ENCODE peak calls at places on chromosomes 13 and 19, in four cellular contexts. U, K, A and R are unnamed samples. For H3K4me1, the result is how much of the 10 kb centered on the place peaks cover.

GRCh38 chr13:90591260-90591926 is 756.1 kb upstream of the MIR17HG start:
- DNase-seq in U (no peak), K (no peak), A (no peak), R (no peak)

GRCh38 chr13:35872369-35872768 is 258.8 kb downstream of the DCLK1 start:
- DNase-seq in U (no peak), K (no peak), A (no peak), R (no peak)

GRCh38 chr19:16371540-16371986 is 46.9 kb downstream of the KLF2 start:
- DNase-seq in U (peak), K (peak), A (no peak), R (peak)

GRCh38 chr13:110472904-110473563 is 88.5 kb downstream of the RAB20 start:
- DNase-seq in U (no peak), K (no peak), A (no peak), R (peak)

GRCh38 chr19:42244452-42245220 is 2.2 kb upstream of the GSK3A start:
- DNase-seq in U (peak), K (peak), A (peak), R (peak)

GRCh38 chr19:14056069-14056666 is 5.7 kb downstream of the PALM3 start:
- DNase-seq in U (no peak), K (no peak), A (no peak), R (no peak)

GRCh38 chr19:2235396-2236284 is 489 bp downstream of the PLEKHJ1 start:
- DNase-seq in U (no peak), K (peak), A (no peak), R (peak)

GRCh38 chr19:18293642-18294466 is 12.4 kb upstream of the JUND start:
- DNase-seq in U (no peak), K (no peak), A (no peak), R (no peak)

GRCh38 chr13:76812971-76813691 is 73.1 kb downstream of the KCTD12 start:
- DNase-seq in U (no peak), K (peak), A (peak), R (no peak)

GRCh38 chr13:98482476-98483444 is 94.1 kb downstream of the STK24 start:
- DNase-seq in U (no peak), K (peak), A (peak), R (peak)

GRCh38 chr13:63287926-63288325 is 1872.3 kb upstream of the PCDH20 start:
- DNase-seq in U (no peak), K (no peak), A (no peak), R (no peak)

GRCh38 chr19:45446944-45447343 is 20.9 kb upstream of the FOSB start:
- DNase-seq in U (no peak), K (no peak), A (no peak), R (no peak)

GRCh38 chr19:56617531-56617930 is 22.4 kb downstream of the ZNF71 start:
- DNase-seq in U (no peak), K (no peak), A (no peak), R (no peak)

GRCh38 chr19:56612737-56613136 is 17.6 kb downstream of the ZNF71 start:
- DNase-seq in U (no peak), K (no peak), A (no peak), R (no peak)

GRCh38 chr19:56608274-56608964 is 13.3 kb downstream of the ZNF71 start:
- DNase-seq in U (no peak), K (no peak), A (no peak), R (no peak)

GRCh38 chr19:56611288-56611687 is 16.2 kb downstream of the ZNF71 start:
- DNase-seq in U (no peak), K (no peak), A (no peak), R (no peak)

GRCh38 chr19:56613639-56614038 is 18.5 kb downstream of the ZNF71 start:
- DNase-seq in U (no peak), K (no peak), A (no peak), R (no peak)
- H3K4me3 ChIP-seq in U (no peak), K (no peak), A (no peak), R (no peak)

GRCh38 chr13:79406597-79406908 is 498 bp upstream of the RBM26 start:
- DNase-seq in U (no peak), K (no peak), A (no peak), R (no peak)

GRCh38 chr13:79405501-79405830 is 589 bp downstream of the RBM26 start:
- DNase-seq in U (peak), K (no peak), A (peak), R (peak)

GRCh38 chr13:79404361-79404760 is 1.7 kb downstream of the RBM26 start:
- DNase-seq in U (no peak), K (no peak), A (no peak), R (no peak)

GRCh38 chr13:79405831-79406596 is at the start of gene RBM26:
- DNase-seq in U (peak), K (peak), A (peak), R (peak)

DNA sequence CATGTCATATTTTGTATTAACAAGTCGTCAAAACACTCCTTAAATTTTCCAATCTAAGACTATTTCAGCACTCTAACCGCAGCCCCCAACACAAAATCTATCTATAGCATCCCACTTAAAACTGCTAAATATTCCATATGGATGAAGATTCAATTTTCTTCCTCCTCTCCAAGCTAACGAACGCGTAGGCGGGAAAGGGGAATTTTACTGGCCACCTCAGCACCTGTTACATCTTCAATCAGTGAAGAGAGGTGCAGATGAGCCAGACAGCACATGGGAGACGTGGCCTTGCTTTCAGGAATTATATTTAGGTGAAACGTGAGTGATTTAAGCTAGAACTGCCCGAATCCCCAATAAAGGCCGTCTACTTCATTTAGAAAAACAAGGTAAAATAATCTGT is 1.1 kb downstream of the RBM26 start:
- DNase-seq in U (peak), K (no peak), A (no peak), R (no peak)
- H3K4me1 ChIP-seq in U (half or more), K (half or more), A (under half), R (under half)

DNA sequence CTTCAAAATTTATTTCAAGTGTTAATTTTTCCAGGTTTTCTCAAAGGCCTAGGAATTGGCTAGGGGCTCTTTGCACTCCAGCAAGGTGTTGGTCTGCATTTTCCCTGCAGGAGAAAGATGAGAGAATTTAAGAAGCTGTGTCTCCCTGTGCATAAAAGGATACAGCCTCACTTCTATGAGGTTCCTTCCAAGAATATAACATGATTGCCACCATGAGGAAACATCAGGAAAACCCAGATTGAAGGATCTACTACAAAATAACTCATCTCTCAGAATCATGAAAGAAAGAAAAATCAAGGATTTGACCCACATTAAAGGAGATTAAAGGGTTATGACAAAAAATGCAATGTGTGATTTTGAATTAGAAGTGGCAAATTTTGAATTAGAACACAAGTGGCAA is 69.9 kb downstream of the RUBCNL start:
- DNase-seq in U (no peak), K (no peak), A (no peak), R (no peak)
- H3K27ac ChIP-seq in U (no peak), K (no peak), A (no peak), R (no peak)

GRCh38 chr19:29923653-29924052 is 18.4 kb upstream of the URI1 start:
- DNase-seq in U (no peak), K (no peak), A (no peak), R (no peak)
- H3K4me3 ChIP-seq in U (no peak), K (no peak), A (no peak), R (no peak)

GRCh38 chr19:6531163-6531955 is 533 bp downstream of the TNFSF9 start:
- DNase-seq in U (no peak), K (no peak), A (no peak), R (no peak)
- H3K4me1 ChIP-seq in U (under half), K (half or more), A (under half), R (under half)

DNA sequence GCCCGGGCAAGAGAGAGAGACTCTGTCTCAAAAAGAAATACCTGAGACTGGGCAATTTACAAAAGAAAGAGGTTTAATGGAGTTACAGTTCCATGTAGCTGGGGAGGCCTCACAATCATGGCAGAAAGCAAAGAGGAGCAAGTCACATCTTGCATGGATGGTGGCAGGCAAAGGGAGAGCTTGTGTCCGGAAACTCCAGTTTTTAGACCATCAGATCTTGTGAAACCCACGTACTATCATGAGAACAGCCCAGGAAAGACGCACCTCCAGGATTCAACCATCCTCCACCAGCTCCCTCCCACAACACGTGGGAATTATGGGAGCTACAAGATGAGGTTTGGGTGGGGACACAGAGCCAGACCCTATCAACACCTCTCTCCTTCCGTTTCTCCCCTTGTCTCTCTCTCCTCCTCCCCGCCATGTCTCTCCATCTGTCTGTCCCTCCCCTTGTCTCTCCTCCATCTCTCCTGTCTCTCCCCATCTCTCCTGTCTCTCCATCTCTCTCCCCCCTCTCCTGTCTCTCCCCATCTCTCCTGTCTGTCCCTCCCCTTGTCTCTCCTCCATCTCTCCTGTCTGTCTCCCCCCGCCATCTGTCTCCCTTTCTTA is 10.0 kb downstream of the POLR2E start:
- DNase-seq in U (no peak), K (no peak), A (no peak), R (no peak)
- H3K27ac ChIP-seq in U (no peak), K (no peak), A (no peak), R (no peak)

GRCh38 chr19:47512183-47512947 is 2.5 kb downstream of the NAPA start:
- DNase-seq in U (no peak), K (no peak), A (peak), R (no peak)

GRCh38 chr19:47511681-47512080 is 3.2 kb downstream of the NAPA start:
- DNase-seq in U (no peak), K (no peak), A (no peak), R (no peak)

GRCh38 chr19:47511128-47511517 is 3.7 kb downstream of the NAPA start:
- DNase-seq in U (no peak), K (peak), A (peak), R (no peak)

GRCh38 chr19:47514151-47514868 is 553 bp downstream of the NAPA start:
- DNase-seq in U (no peak), K (no peak), A (no peak), R (no peak)

GRCh38 chr19:47512948-47513319 is 1.9 kb downstream of the NAPA start:
- DNase-seq in U (no peak), K (no peak), A (no peak), R (no peak)
- H3K4me3 ChIP-seq in U (peak), K (peak), A (peak), R (peak)

GRCh38 chr13:107066355-107066754 is 498.4 kb upstream of the ARGLU1 start:
- DNase-seq in U (no peak), K (no peak), A (no peak), R (no peak)
- H3K4me1 ChIP-seq in U (under half), K (under half), A (under half), R (under half)